ENCODE peak calls at places on chromosome 19, in seven cellular contexts. One of them, this sample, is unnamed. For H3K4me1, the result is how much of the 10 kb centered on the place peaks cover.

GRCh38 chr19:6530385-6531162 is at the start of gene TNFSF9:
- DNase-seq in endodermal cell: peak
- DNase-seq in astrocyte: peak
- DNase-seq in upper lobe of left lung: peak
- DNase-seq in heart right ventricle: peak
- DNase-seq in fibroblast of lung: peak
- DNase-seq in HCT116: peak
- DNase-seq in this sample: peak

GRCh38 chr19:5292843-5293606 is 47.6 kb downstream of the PTPRS start:
- DNase-seq in fibroblast of lung: peak
- DNase-seq in upper lobe of left lung: peak
- DNase-seq in HCT116: no peak
- DNase-seq in heart right ventricle: peak
- DNase-seq in endodermal cell: peak
- DNase-seq in astrocyte: peak
- DNase-seq in this sample: peak

GRCh38 chr19:8239528-8240273 is 30.5 kb downstream of the CERS4 start:
- DNase-seq in heart right ventricle: no peak
- DNase-seq in endodermal cell: no peak
- DNase-seq in upper lobe of left lung: no peak
- DNase-seq in astrocyte: no peak
- DNase-seq in fibroblast of lung: no peak
- DNase-seq in HCT116: no peak
- DNase-seq in this sample: no peak

GRCh38 chr19:38852231-38853044 is 2.7 kb upstream of the HNRNPL start:
- DNase-seq in upper lobe of left lung: peak
- DNase-seq in fibroblast of lung: peak
- DNase-seq in heart right ventricle: no peak
- DNase-seq in endodermal cell: peak
- DNase-seq in HCT116: no peak
- DNase-seq in astrocyte: peak
- DNase-seq in this sample: peak

GRCh38 chr19:39539165-39539518 is 819 bp downstream of the EID2 start:
- DNase-seq in fibroblast of lung: no peak
- DNase-seq in astrocyte: peak
- DNase-seq in heart right ventricle: no peak
- DNase-seq in upper lobe of left lung: no peak
- DNase-seq in HCT116: no peak
- DNase-seq in endodermal cell: no peak
- DNase-seq in this sample: no peak

GRCh38 chr19:31361728-31362127 is 12.5 kb upstream of the TSHZ3 start:
- DNase-seq in astrocyte: no peak
- DNase-seq in upper lobe of left lung: no peak
- DNase-seq in heart right ventricle: no peak
- DNase-seq in endodermal cell: no peak
- DNase-seq in HCT116: no peak
- DNase-seq in fibroblast of lung: no peak
- DNase-seq in this sample: no peak

GRCh38 chr19:44850641-44851109 is 4.6 kb downstream of the NECTIN2 start:
- DNase-seq in fibroblast of lung: no peak
- DNase-seq in heart right ventricle: no peak
- DNase-seq in astrocyte: no peak
- DNase-seq in endodermal cell: no peak
- DNase-seq in upper lobe of left lung: no peak
- DNase-seq in HCT116: no peak
- DNase-seq in this sample: no peak

GRCh38 chr19:14248578-14249011 is 42.6 kb upstream of the ADGRL1 start:
- DNase-seq in heart right ventricle: peak
- DNase-seq in fibroblast of lung: peak
- DNase-seq in HCT116: no peak
- DNase-seq in upper lobe of left lung: no peak
- DNase-seq in astrocyte: peak
- DNase-seq in endodermal cell: peak
- DNase-seq in this sample: no peak

GRCh38 chr19:53992815-53993214 is 1.4 kb downstream of the CACNG6 start:
- DNase-seq in HCT116: no peak
- DNase-seq in upper lobe of left lung: no peak
- DNase-seq in fibroblast of lung: no peak
- DNase-seq in heart right ventricle: no peak
- DNase-seq in astrocyte: no peak
- DNase-seq in endodermal cell: no peak
- DNase-seq in this sample: no peak

GRCh38 chr19:38932425-38933179 is 1.9 kb downstream of the MRPS12 start:
- DNase-seq in HCT116: peak
- DNase-seq in heart right ventricle: no peak
- DNase-seq in astrocyte: peak
- DNase-seq in endodermal cell: peak
- DNase-seq in fibroblast of lung: peak
- DNase-seq in upper lobe of left lung: no peak
- DNase-seq in this sample: no peak

GRCh38 chr19:52739576-52739975 is 4.7 kb upstream of the ZNF611 start:
- DNase-seq in upper lobe of left lung: no peak
- DNase-seq in astrocyte: no peak
- DNase-seq in fibroblast of lung: no peak
- DNase-seq in heart right ventricle: no peak
- DNase-seq in HCT116: no peak
- DNase-seq in endodermal cell: peak
- DNase-seq in this sample: no peak

GRCh38 chr19:29837448-29837961 is 25.7 kb downstream of the CCNE1 start:
- DNase-seq in HCT116: no peak
- DNase-seq in astrocyte: no peak
- DNase-seq in heart right ventricle: no peak
- DNase-seq in upper lobe of left lung: no peak
- DNase-seq in endodermal cell: no peak
- DNase-seq in fibroblast of lung: no peak
- DNase-seq in this sample: peak

GRCh38 chr19:42370068-42370520 is 20.0 kb downstream of the CNFN start:
- DNase-seq in endodermal cell: peak
- DNase-seq in fibroblast of lung: no peak
- DNase-seq in astrocyte: no peak
- DNase-seq in upper lobe of left lung: no peak
- DNase-seq in HCT116: no peak
- DNase-seq in heart right ventricle: no peak
- DNase-seq in this sample: no peak

GRCh38 chr19:6238643-6239281 is 41.0 kb downstream of the MLLT1 start:
- DNase-seq in fibroblast of lung: peak
- DNase-seq in heart right ventricle: peak
- DNase-seq in upper lobe of left lung: no peak
- DNase-seq in HCT116: no peak
- DNase-seq in astrocyte: peak
- DNase-seq in endodermal cell: no peak
- DNase-seq in this sample: peak

GRCh38 chr19:46015080-46015960 is 7.5 kb downstream of the PGLYRP1 start:
- DNase-seq in HCT116: no peak
- DNase-seq in endodermal cell: peak
- DNase-seq in astrocyte: no peak
- DNase-seq in fibroblast of lung: peak
- DNase-seq in heart right ventricle: peak
- DNase-seq in upper lobe of left lung: peak
- DNase-seq in this sample: peak

GRCh38 chr19:752652-753517 is 2.0 kb downstream of the MISP start:
- DNase-seq in upper lobe of left lung: peak
- DNase-seq in fibroblast of lung: peak
- DNase-seq in HCT116: peak
- DNase-seq in endodermal cell: no peak
- DNase-seq in heart right ventricle: no peak
- DNase-seq in astrocyte: peak
- DNase-seq in this sample: peak

GRCh38 chr19:11201791-11202190 is 4.4 kb upstream of the KANK2 start:
- DNase-seq in heart right ventricle: no peak
- DNase-seq in upper lobe of left lung: no peak
- DNase-seq in fibroblast of lung: no peak
- DNase-seq in HCT116: no peak
- DNase-seq in endodermal cell: no peak
- DNase-seq in astrocyte: no peak
- DNase-seq in this sample: no peak

GRCh38 chr19:10748924-10749434 is 31.1 kb downstream of the DNM2 start:
- DNase-seq in fibroblast of lung: no peak
- DNase-seq in upper lobe of left lung: peak
- DNase-seq in endodermal cell: no peak
- DNase-seq in HCT116: peak
- DNase-seq in astrocyte: peak
- DNase-seq in heart right ventricle: peak
- DNase-seq in this sample: peak

GRCh38 chr19:47157455-47158321 is 27.1 kb downstream of the SAE1 start:
- DNase-seq in astrocyte: peak
- DNase-seq in HCT116: no peak
- DNase-seq in upper lobe of left lung: peak
- DNase-seq in fibroblast of lung: peak
- DNase-seq in endodermal cell: peak
- DNase-seq in heart right ventricle: peak
- DNase-seq in this sample: no peak
- H3K4me1 ChIP-seq in astrocyte: under half
- H3K4me1 ChIP-seq in HCT116: under half
- H3K4me1 ChIP-seq in upper lobe of left lung: under half
- H3K4me1 ChIP-seq in fibroblast of lung: under half
- H3K4me1 ChIP-seq in endodermal cell: under half
- H3K4me1 ChIP-seq in heart right ventricle: under half
- H3K4me1 ChIP-seq in this sample: half or more

GRCh38 chr19:15357906-15358305 is 21.7 kb downstream of the AKAP8 start:
- DNase-seq in upper lobe of left lung: no peak
- DNase-seq in HCT116: no peak
- DNase-seq in heart right ventricle: no peak
- DNase-seq in fibroblast of lung: no peak
- DNase-seq in astrocyte: no peak
- DNase-seq in endodermal cell: no peak
- DNase-seq in this sample: no peak
- TF ChIP-seq CTCF in upper lobe of left lung: no peak
- TF ChIP-seq CTCF in HCT116: no peak
- TF ChIP-seq CTCF in heart right ventricle: no peak
- TF ChIP-seq CTCF in fibroblast of lung: no peak
- TF ChIP-seq CTCF in astrocyte: no peak
- TF ChIP-seq CTCF in endodermal cell: no peak
- TF ChIP-seq CTCF in this sample: no peak

DNA sequence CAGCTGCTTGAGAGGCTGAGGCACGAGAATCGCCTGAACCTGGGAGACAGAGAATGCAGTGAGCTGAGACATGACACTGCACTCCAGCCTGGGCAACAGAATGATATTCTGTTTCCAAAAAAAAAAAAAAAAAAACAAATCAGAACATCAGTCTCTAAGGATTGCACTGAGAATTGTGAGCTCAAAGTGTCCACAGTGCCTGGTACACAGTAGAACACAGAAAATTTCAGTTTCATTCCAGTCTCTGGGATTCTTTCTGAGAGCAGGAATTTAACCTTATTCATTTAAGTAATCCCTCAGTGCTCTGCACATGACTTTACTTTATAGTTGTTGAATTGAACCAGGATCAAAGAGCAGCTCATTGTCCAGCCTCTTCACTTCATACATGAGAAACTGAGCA is 25.9 kb upstream of the GATAD2A start:
- DNase-seq in astrocyte: no peak
- DNase-seq in upper lobe of left lung: no peak
- DNase-seq in HCT116: no peak
- DNase-seq in heart right ventricle: no peak
- DNase-seq in fibroblast of lung: no peak
- DNase-seq in endodermal cell: no peak
- DNase-seq in this sample: no peak
- H3K4me1 ChIP-seq in astrocyte: under half
- H3K4me1 ChIP-seq in upper lobe of left lung: under half
- H3K4me1 ChIP-seq in HCT116: half or more
- H3K4me1 ChIP-seq in heart right ventricle: under half
- H3K4me1 ChIP-seq in fibroblast of lung: under half
- H3K4me1 ChIP-seq in endodermal cell: under half
- H3K4me1 ChIP-seq in this sample: under half

DNA sequence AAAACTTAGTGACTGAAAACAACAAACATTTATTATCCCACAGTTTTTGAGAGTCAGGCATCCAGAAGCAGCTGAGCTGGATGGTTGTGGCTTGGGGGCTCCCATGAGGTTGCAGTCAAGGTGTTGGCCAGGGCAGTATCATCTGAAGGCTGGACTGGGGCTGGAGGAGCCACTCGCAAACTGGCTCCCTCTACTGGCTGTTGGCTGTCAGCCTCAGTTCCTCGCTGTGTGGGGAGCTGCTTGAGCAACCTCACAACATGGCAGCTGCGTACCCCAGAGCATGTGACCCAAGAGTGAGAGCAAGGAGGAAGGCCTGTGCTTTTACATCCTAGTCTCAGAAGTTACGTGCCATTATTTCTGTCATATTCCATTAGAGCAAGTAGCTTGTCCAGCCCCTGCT is 9.7 kb downstream of the YJU2 start:
- DNase-seq in fibroblast of lung: no peak
- DNase-seq in upper lobe of left lung: no peak
- DNase-seq in astrocyte: no peak
- DNase-seq in heart right ventricle: no peak
- DNase-seq in endodermal cell: peak
- DNase-seq in HCT116: no peak
- DNase-seq in this sample: no peak
- TF ChIP-seq CTCF in fibroblast of lung: no peak
- TF ChIP-seq CTCF in upper lobe of left lung: no peak
- TF ChIP-seq CTCF in astrocyte: no peak
- TF ChIP-seq CTCF in heart right ventricle: no peak
- TF ChIP-seq CTCF in endodermal cell: peak
- TF ChIP-seq CTCF in HCT116: no peak
- TF ChIP-seq CTCF in this sample: no peak

DNA sequence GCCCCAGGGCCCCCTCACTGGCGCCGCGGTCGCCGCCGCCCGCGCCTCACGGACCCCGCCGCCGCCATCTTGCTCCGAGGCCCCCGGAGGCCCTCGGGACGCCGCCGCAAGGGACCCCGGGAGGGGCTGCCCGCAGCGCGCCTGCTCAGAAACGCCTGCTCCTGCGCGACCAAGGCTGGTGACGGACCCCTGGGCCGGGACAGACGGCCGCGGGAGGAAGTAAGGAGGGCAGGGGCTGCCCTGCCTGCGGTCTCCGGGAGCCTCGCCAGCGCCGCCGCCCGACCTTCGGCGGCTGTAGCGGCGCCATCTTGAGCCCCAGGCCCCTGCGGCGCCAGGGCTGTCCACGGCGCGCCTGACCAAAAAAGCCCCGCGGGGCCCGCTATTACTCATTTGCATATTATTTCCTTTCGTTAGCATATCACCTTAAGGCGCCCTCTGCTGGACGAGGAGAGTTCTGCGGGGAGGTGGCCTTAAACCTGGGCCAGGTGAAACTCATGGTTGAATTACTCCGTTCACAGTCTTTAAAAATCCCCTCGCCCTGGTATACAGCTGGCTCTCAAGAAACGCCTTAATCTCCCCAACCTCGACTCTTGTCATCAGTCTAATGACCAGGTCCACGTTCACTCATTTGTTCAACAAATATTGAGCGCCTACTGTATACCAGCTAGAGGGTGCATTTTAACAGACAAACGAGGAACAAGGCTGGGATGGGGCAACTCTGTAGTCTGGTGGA is at the start of gene REXO1:
- DNase-seq in heart right ventricle: peak
- DNase-seq in endodermal cell: peak
- DNase-seq in upper lobe of left lung: peak
- DNase-seq in fibroblast of lung: peak
- DNase-seq in HCT116: peak
- DNase-seq in astrocyte: peak
- DNase-seq in this sample: peak
- H3K4me1 ChIP-seq in heart right ventricle: under half
- H3K4me1 ChIP-seq in endodermal cell: under half
- H3K4me1 ChIP-seq in upper lobe of left lung: half or more
- H3K4me1 ChIP-seq in fibroblast of lung: under half
- H3K4me1 ChIP-seq in HCT116: under half
- H3K4me1 ChIP-seq in astrocyte: under half
- H3K4me1 ChIP-seq in this sample: half or more

This sample was measured in upper lobe of right lung.